ENCODE peak calls at places on chromosomes 13 and 19, in ten cellular contexts. Z is tibial nerve, O is Peyer's patch, L is ovary, C is vagina, T is endothelial cell of umbilical vein, I is adrenal gland, H is breast epithelium, F is A549, E is uterus. A is an unnamed sample.

GRCh38 chr13:98749501-98749900 is 3.0 kb downstream of the SLC15A1 start:
- DNase-seq in L (no peak), I (no peak), O (no peak), Z (no peak), T (no peak), E (no peak), F (no peak), C (no peak), H (no peak), A (no peak)

GRCh38 chr13:23050126-23050525 is 130.7 kb upstream of the SGCG start:
- DNase-seq in F (no peak), E (no peak), O (no peak), I (no peak), C (no peak), Z (no peak), T (no peak), H (no peak), L (no peak), A (no peak)

GRCh38 chr19:48752511-48753365 is at the start of gene FUT1:
- DNase-seq in E (no peak), C (no peak), T (no peak), O (peak), Z (no peak), H (peak), F (no peak), I (peak), L (no peak), A (peak)

GRCh38 chr13:81874253-81874652 is 1533.3 kb upstream of the SPRY2 start:
- DNase-seq in Z (no peak), H (no peak), C (no peak), F (no peak), E (no peak), T (no peak), O (no peak), L (no peak), I (no peak), A (no peak)

GRCh38 chr19:47609885-47610545 is 1.1 kb downstream of the BICRA start:
- DNase-seq in L (peak), F (peak), I (peak), H (peak), C (no peak), E (peak), O (peak), T (peak), Z (no peak), A (peak)

GRCh38 chr13:40236566-40237168 is 429.8 kb downstream of the FOXO1 start:
- DNase-seq in L (peak), E (peak), Z (peak), H (peak), O (no peak), F (no peak), T (no peak), I (no peak), C (no peak), A (peak)

GRCh38 chr19:35767288-35768081 is 7.9 kb upstream of the ARHGAP33 start:
- DNase-seq in L (peak), O (no peak), Z (no peak), F (no peak), C (no peak), E (no peak), I (peak), H (no peak), T (no peak), A (no peak)

GRCh38 chr19:53981408-53981998 is 9.9 kb upstream of the CACNG6 start:
- DNase-seq in Z (no peak), L (no peak), O (no peak), C (no peak), I (no peak), H (no peak), T (no peak), E (no peak), F (no peak), A (no peak)

GRCh38 chr19:5571777-5572176 is 4.0 kb upstream of the TINCR start:
- DNase-seq in T (no peak), H (no peak), I (no peak), E (no peak), L (no peak), Z (no peak), O (no peak), C (no peak), F (no peak), A (no peak)

GRCh38 chr13:23477096-23477495 is 43.6 kb upstream of the SACS start:
- DNase-seq in O (no peak), I (no peak), Z (no peak), T (no peak), H (no peak), L (no peak), E (no peak), F (no peak), C (no peak), A (no peak)

GRCh38 chr13:46296920-46297319 is 85.2 kb downstream of the LRRC63 start:
- DNase-seq in O (no peak), Z (peak), F (peak), T (peak), E (no peak), H (no peak), L (no peak), I (no peak), C (no peak), A (no peak)

GRCh38 chr19:51566489-51567100 is 4.5 kb upstream of the ZNF175 start:
- DNase-seq in O (no peak), F (no peak), L (no peak), I (no peak), E (no peak), T (no peak), Z (no peak), C (no peak), H (no peak), A (no peak)

GRCh38 chr19:7908742-7909461 is 5.2 kb downstream of the MAP2K7 start:
- DNase-seq in H (no peak), O (no peak), F (no peak), E (peak), Z (no peak), L (no peak), T (no peak), C (no peak), I (no peak), A (no peak)
- TF ChIP-seq CTCF in H (no peak), O (no peak), F (no peak), E (no peak), Z (no peak), L (no peak), T (no peak), C (no peak), I (no peak), A (no peak)

DNA sequence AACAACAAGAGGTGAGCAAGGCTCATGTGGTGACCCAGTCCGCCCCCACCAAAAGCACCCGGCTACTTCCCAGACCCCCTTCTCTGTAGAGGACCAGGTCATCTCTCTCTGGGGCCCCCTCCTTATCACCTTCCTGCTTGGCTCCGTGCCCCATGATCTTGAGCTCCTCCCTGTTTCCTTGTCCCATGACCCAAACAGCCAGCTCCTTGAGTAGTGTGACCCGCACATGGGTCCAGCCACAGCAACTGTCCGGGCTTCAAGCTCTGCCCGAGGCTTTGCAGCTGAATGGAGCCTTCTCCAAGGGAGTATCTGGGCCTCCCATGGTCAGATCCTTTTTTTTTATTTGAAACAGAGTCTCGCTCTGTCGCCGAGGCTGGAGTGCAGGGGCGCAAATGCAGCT is 61.8 kb downstream of the MYO9B start:
- DNase-seq in T (peak), C (no peak), L (no peak), F (no peak), H (no peak), E (peak), I (no peak), O (no peak), Z (no peak), A (peak)
- H3K27ac ChIP-seq in T (no peak), C (peak), L (no peak), F (no peak), H (peak), E (no peak), I (no peak), O (no peak), Z (no peak), A (peak)

GRCh38 chr13:42709276-42709675 is 72.1 kb upstream of the FAM216B start:
- DNase-seq in F (no peak), H (no peak), L (no peak), E (no peak), O (no peak), I (no peak), T (no peak), C (no peak), Z (no peak), A (no peak)

GRCh38 chr13:42708391-42708790 is 73.0 kb upstream of the FAM216B start:
- DNase-seq in E (no peak), C (no peak), Z (no peak), I (no peak), F (no peak), O (no peak), T (no peak), H (no peak), L (no peak), A (peak)

GRCh38 chr13:42706286-42706685 is 75.1 kb upstream of the FAM216B start:
- DNase-seq in L (no peak), F (no peak), I (no peak), C (no peak), O (no peak), E (no peak), T (no peak), H (no peak), Z (no peak), A (no peak)

GRCh38 chr13:42707596-42707995 is 73.8 kb upstream of the FAM216B start:
- DNase-seq in F (no peak), L (no peak), T (no peak), C (no peak), E (no peak), Z (no peak), H (no peak), O (no peak), I (no peak), A (no peak)

DNA sequence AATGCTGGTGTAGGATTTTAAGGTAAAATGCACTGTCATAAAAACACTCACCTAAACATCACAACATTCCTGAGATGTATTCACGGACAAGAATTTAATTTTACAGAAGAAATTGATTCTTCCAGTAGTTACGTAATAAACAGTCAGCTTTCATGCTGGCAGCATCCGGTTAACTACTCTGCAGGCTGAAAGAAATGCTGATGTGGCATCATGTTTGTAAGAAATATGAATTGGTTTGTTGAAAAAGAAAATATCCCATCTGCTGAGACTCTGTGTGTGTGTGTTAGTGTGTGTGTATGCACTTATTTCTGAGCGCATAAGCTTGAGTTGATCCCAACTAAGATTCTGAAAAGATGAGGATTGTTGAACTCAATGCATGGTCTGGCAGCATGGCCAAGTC is 74.4 kb upstream of the FAM216B start:
- DNase-seq in O (no peak), L (no peak), E (no peak), Z (no peak), I (no peak), F (no peak), C (no peak), T (no peak), H (no peak), A (no peak)
- TF ChIP-seq POLR2A in O (no peak), L (no peak), E (no peak), Z (no peak), I (no peak), F (no peak), C (no peak), T (no peak), H (no peak), A (no peak)

GRCh38 chr13:92716749-92717148 is 509.9 kb upstream of the GPC6 start:
- DNase-seq in E (no peak), F (no peak), O (no peak), I (no peak), H (no peak), C (no peak), L (no peak), Z (peak), T (no peak), A (no peak)
- TF ChIP-seq CTCF in E (no peak), F (no peak), O (no peak), I (peak), H (no peak), C (no peak), L (no peak), Z (peak), T (no peak), A (no peak)

DNA sequence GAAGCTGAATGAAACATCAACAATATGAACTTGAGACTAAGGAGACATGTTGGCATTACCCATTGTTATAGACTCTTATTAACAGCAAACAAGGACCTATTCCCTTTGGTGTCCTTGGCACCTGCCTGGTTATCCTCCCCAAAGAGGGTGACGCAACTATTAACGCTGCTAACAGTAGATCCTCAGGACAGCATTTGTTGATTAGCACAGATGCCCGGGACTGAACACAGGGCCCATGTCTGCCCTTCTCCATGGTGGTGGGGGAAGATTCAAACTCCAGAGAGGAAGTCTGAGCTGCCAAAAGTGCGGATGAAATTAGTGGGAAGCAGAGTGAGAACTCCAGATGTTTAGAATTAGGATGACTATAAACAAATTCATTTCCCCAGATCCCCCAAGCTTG is 101.2 kb upstream of the RAP2A start:
- DNase-seq in Z (no peak), E (no peak), T (no peak), O (no peak), L (no peak), C (no peak), H (no peak), I (no peak), F (no peak), A (no peak)
- H3K27ac ChIP-seq in Z (peak), E (no peak), T (no peak), O (no peak), L (no peak), C (no peak), H (peak), I (no peak), F (no peak), A (no peak)

GRCh38 chr19:19900574-19901444 is at the start of gene ZNF93:
- DNase-seq in Z (peak), F (no peak), E (peak), I (peak), H (peak), C (peak), T (peak), O (peak), L (peak), A (peak)
- TF ChIP-seq POLR2A in Z (peak), F (no peak), E (peak), I (peak), H (no peak), C (no peak), T (no peak), O (peak), L (peak), A (no peak)

GRCh38 chr19:57546513-57546912 is 13.2 kb downstream of the ZNF550 start:
- DNase-seq in C (no peak), L (no peak), H (no peak), O (no peak), E (no peak), I (no peak), T (no peak), Z (no peak), F (no peak), A (no peak)

DNA sequence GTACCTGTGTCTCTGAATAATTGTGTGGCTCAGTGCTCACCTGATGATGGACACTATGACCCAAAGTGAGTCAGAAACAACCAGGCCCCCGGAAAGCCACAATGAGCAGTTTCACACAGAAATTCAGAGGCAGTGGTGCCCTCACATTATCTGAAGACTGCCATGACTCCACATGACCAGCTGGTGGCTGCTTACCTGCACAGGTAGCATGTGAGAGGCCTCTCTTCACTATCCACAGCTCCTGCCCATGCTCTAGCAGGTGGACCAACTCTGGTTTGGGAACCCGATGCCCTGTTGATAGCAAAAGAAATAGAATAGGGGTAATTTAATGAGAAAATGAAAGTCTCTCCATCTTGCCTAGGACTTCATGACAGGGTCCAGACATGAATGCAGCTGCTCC is 7.2 kb downstream of the ZNF550 start:
- DNase-seq in F (no peak), H (no peak), L (no peak), Z (no peak), C (no peak), O (no peak), E (no peak), T (no peak), I (no peak), A (no peak)
- TF ChIP-seq CTCF in F (no peak), H (no peak), L (no peak), Z (no peak), C (no peak), O (no peak), E (no peak), T (no peak), I (no peak), A (no peak)

DNA sequence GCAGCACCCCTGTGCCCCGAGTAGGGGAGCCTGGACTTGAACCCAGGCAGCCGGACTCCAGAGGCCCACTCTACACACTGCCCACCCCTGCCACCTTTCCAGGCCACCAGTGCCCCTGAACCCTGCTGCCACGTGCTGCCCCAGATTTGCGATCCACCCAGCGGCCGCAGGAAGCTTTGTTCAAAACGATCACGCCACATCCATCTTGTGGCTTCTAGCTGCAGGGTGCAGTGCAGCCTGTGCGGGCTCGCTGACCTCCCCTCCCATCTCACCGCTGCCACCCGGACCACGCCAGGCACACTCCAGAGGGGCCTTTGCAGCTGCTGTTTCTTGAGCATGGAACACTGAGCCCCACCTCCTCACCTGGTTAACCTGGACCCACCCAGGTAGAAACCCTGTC is 3.8 kb downstream of the RAVER1 start:
- DNase-seq in T (no peak), H (no peak), E (no peak), Z (no peak), I (no peak), L (no peak), O (no peak), C (no peak), F (no peak), A (no peak)
- H3K27ac ChIP-seq in T (no peak), H (no peak), E (no peak), Z (no peak), I (no peak), L (no peak), O (no peak), C (no peak), F (no peak), A (no peak)

GRCh38 chr19:41221514-41222205 is 2.6 kb downstream of the AXL start:
- DNase-seq in T (no peak), C (no peak), E (no peak), Z (no peak), H (no peak), O (no peak), L (no peak), F (no peak), I (no peak), A (peak)

GRCh38 chr19:41218249-41218614 is 791 bp upstream of the AXL start:
- DNase-seq in T (no peak), F (no peak), O (no peak), L (no peak), I (no peak), C (no peak), E (no peak), Z (no peak), H (no peak), A (no peak)

GRCh38 chr19:41219924-41220567 is 1.0 kb downstream of the AXL start:
- DNase-seq in F (peak), T (no peak), C (no peak), E (peak), O (no peak), L (peak), I (peak), Z (no peak), H (no peak), A (peak)

GRCh38 chr19:41217741-41218140 is 1.3 kb upstream of the AXL start:
- DNase-seq in T (no peak), I (no peak), L (no peak), F (no peak), H (no peak), E (no peak), Z (no peak), O (no peak), C (no peak), A (no peak)

GRCh38 chr19:41218615-41219507 is at the start of gene AXL:
- DNase-seq in H (peak), T (peak), E (peak), I (peak), F (peak), Z (peak), C (no peak), O (peak), L (peak), A (peak)
- TF ChIP-seq POLR2A in H (peak), T (peak), E (peak), I (peak), F (peak), Z (peak), C (no peak), O (no peak), L (peak), A (peak)

GRCh38 chr13:96650301-96650886 is 343.9 kb downstream of the OXGR1 start:
- DNase-seq in Z (no peak), E (no peak), H (no peak), I (no peak), C (no peak), F (no peak), L (no peak), O (no peak), T (peak), A (no peak)
- TF ChIP-seq CTCF in Z (no peak), E (no peak), H (no peak), I (no peak), C (no peak), F (no peak), L (no peak), O (no peak), T (no peak), A (no peak)